ENCODE peak calls at places on chromosomes 5 and 9, in seven cellular contexts. M, Y, C, W, G, Q and P are unnamed samples.
A peak's percentile ranks its signal among the peaks of the same experiment; 100 is the strongest.

GRCh38 chr5:1910861-1911772 is 28.4 kb upstream of the IRX4 start:
- DNase-seq in W (no peak), M (no peak), G (no peak), Q (no peak), Y (no peak), C (no peak), P (no peak)

GRCh38 chr9:116020801-116021200 is 132.8 kb upstream of the PAPPA start:
- DNase-seq in C (no peak), Y (no peak), Q (no peak), G (peak; percentile 71), W (no peak), M (no peak), P (no peak)

GRCh38 chr5:96652769-96653455 is 9.3 kb upstream of the CAST start:
- DNase-seq in Y (no peak), M (no peak), W (no peak), C (no peak), G (peak; percentile 21), Q (no peak), P (no peak)

GRCh38 chr5:168592014-168592368 is 12.8 kb upstream of the PANK3 start:
- DNase-seq in M (no peak), Y (no peak), G (no peak), Q (peak; percentile 39), C (no peak), W (no peak), P (no peak)

GRCh38 chr9:114387678-114388431 is at the start of gene AKNA:
- DNase-seq in C (peak; percentile 49), Y (peak; percentile 85), M (peak; percentile 66), G (no peak), W (peak; percentile 78), Q (no peak), P (peak; percentile 59)

GRCh38 chr5:151104795-151105194 is 24.0 kb upstream of the TNIP1 start:
- DNase-seq in C (no peak), Y (no peak), M (no peak), G (no peak), W (no peak), Q (no peak), P (no peak)

GRCh38 chr5:148208226-148208625 is 5.4 kb downstream of the SPINK6 start:
- DNase-seq in M (no peak), W (no peak), G (no peak), Y (no peak), Q (no peak), C (no peak), P (no peak)

GRCh38 chr5:139808481-139809330 is 13.1 kb downstream of the PSD2 start:
- DNase-seq in Q (peak; percentile 64), G (no peak), C (peak; percentile 70), M (no peak), W (no peak), Y (no peak), P (no peak)

GRCh38 chr9:109101810-109102209 is 17.9 kb downstream of the TMEM245 start:
- DNase-seq in G (peak; percentile 72), Y (peak; percentile 42), Q (no peak), W (no peak), M (no peak), C (peak; percentile 34), P (no peak)

GRCh38 chr9:124869466-124869985 is 7.6 kb downstream of the ARPC5L start:
- DNase-seq in W (peak; percentile 27), Q (no peak), M (no peak), C (no peak), Y (peak; percentile 41), G (no peak), P (peak; percentile 28)

GRCh38 chr9:99785010-99785590 is 36.6 kb upstream of the NR4A3 start:
- DNase-seq in G (no peak), W (no peak), C (no peak), Q (no peak), Y (no peak), M (no peak), P (no peak)

GRCh38 chr5:171422902-171423663 is 3.6 kb downstream of the FGF18 start:
- DNase-seq in C (no peak), Y (no peak), M (no peak), G (peak; percentile 88), W (no peak), Q (no peak), P (no peak)

GRCh38 chr5:44875661-44876250 is 67.0 kb downstream of the MRPS30 start:
- DNase-seq in G (peak; percentile 86), Y (no peak), W (no peak), M (no peak), Q (no peak), C (peak; percentile 74), P (no peak)

GRCh38 chr9:14400658-14400995 is 86.7 kb upstream of the NFIB start:
- DNase-seq in Q (peak; percentile 4), Y (no peak), M (no peak), G (peak; percentile 30), C (no peak), W (no peak), P (no peak)

GRCh38 chr5:179406031-179406681 is 60.9 kb upstream of the ADAMTS2 start:
- DNase-seq in Y (no peak), C (no peak), M (no peak), Q (no peak), G (no peak), W (no peak), P (no peak)

GRCh38 chr5:133205204-133205603 is 153.4 kb downstream of the HSPA4 start:
- DNase-seq in G (no peak), Y (no peak), W (no peak), M (no peak), Q (no peak), C (no peak), P (no peak)

GRCh38 chr5:138111937-138112336 is 27.3 kb downstream of the NME5 start:
- DNase-seq in G (no peak), W (no peak), Y (no peak), Q (no peak), C (no peak), M (no peak), P (no peak)

GRCh38 chr9:19992556-19992955 is 203.7 kb upstream of the SLC24A2 start:
- DNase-seq in M (no peak), G (peak; percentile 42), W (no peak), Y (no peak), C (no peak), Q (no peak), P (no peak)

GRCh38 chr9:114452219-114453169 is 52.8 kb downstream of the WHRN start:
- DNase-seq in G (no peak), M (no peak), W (no peak), C (no peak), Y (peak; percentile 37), Q (no peak), P (no peak)

GRCh38 chr5:108642170-108642906 is 105.4 kb upstream of the FER start:
- DNase-seq in C (peak; percentile 70), W (peak; percentile 9), G (peak; percentile 44), Q (peak; percentile 56), M (no peak), Y (peak; percentile 24), P (peak; percentile 15)

GRCh38 chr9:93189369-93190132 is 5.6 kb downstream of the WNK2 start:
- DNase-seq in C (no peak), Y (no peak), G (no peak), M (no peak), Q (no peak), W (no peak), P (no peak)

GRCh38 chr9:95511232-95511951 is 5.4 kb downstream of the PTCH1 start:
- DNase-seq in C (no peak), Y (peak; percentile 24), W (no peak), Q (peak; percentile 53), G (peak; percentile 61), M (no peak), P (no peak)

GRCh38 chr9:131095666-131096489 is 453 bp upstream of the AIF1L start:
- DNase-seq in Y (no peak), C (peak; percentile 59), W (no peak), G (peak; percentile 52), Q (peak; percentile 94), M (no peak), P (no peak)

GRCh38 chr9:123420560-123421210 is 64.7 kb downstream of the CRB2 start:
- DNase-seq in M (no peak), Q (no peak), C (no peak), Y (no peak), G (no peak), W (no peak), P (no peak)

GRCh38 chr5:126369995-126370731 is 53.0 kb upstream of the GRAMD2B start:
- DNase-seq in M (no peak), C (no peak), G (peak; percentile 77), W (no peak), Y (no peak), Q (no peak), P (no peak)

GRCh38 chr5:43190755-43191603 is 1.0 kb upstream of the NIM1K start:
- DNase-seq in C (peak; percentile 18), Q (no peak), M (no peak), Y (no peak), G (peak; percentile 12), W (no peak), P (no peak)